ENCODE peak calls at places on chromosome 6, in nine cellular contexts. T is cardiac fibroblast, H is HFF-Myc, C is heart right ventricle, A is PC-3, W is IMR-90, Q is endothelial cell of umbilical vein, V is upper lobe of right lung, U is AG09309. P is an unnamed sample.

GRCh38 chr6:139583420-139583819 is 209.0 kb upstream of the CITED2 start:
- DNase-seq in Q (no peak), V (no peak), H (no peak), A (peak), T (no peak), W (peak), U (no peak), C (no peak), P (no peak)

GRCh38 chr6:80961166-80961565 is 791.3 kb downstream of the TENT5A start:
- DNase-seq in H (no peak), T (no peak), W (no peak), V (no peak), Q (no peak), A (no peak), C (no peak), U (no peak), P (no peak)

GRCh38 chr6:50843842-50844241 is 25.2 kb downstream of the TFAP2B start:
- DNase-seq in V (no peak), T (no peak), A (peak), H (no peak), W (no peak), Q (no peak), C (no peak), U (no peak), P (no peak)

GRCh38 chr6:84428300-84428907 is 201.0 kb upstream of the CEP162 start:
- DNase-seq in A (peak), U (no peak), W (peak), T (peak), C (no peak), H (peak), Q (peak), V (peak), P (peak)

GRCh38 chr6:89301586-89302194 is 13.4 kb downstream of the GABRR2 start:
- DNase-seq in V (no peak), Q (no peak), T (no peak), H (no peak), A (no peak), U (no peak), W (no peak), C (no peak), P (no peak)

GRCh38 chr6:41306187-41306854 is 19.8 kb upstream of the TREM1 start:
- DNase-seq in W (peak), V (no peak), T (peak), C (no peak), H (peak), A (peak), Q (peak), U (no peak), P (no peak)

GRCh38 chr6:68427630-68428029 is 207.5 kb upstream of the ADGRB3 start:
- DNase-seq in W (peak), T (no peak), Q (no peak), U (no peak), C (no peak), H (no peak), A (peak), V (no peak), P (no peak)

GRCh38 chr6:109595998-109596397 is 95.0 kb downstream of the AK9 start:
- DNase-seq in C (no peak), Q (peak), A (peak), U (peak), V (no peak), T (peak), W (peak), H (no peak), P (peak)

GRCh38 chr6:3031857-3032256 is 32.2 kb downstream of the NQO2 start:
- DNase-seq in W (no peak), C (no peak), A (no peak), Q (no peak), T (no peak), H (no peak), U (no peak), V (no peak), P (no peak)

GRCh38 chr6:20001286-20001685 is 164.1 kb downstream of the ID4 start:
- DNase-seq in V (no peak), Q (no peak), T (no peak), W (no peak), H (no peak), A (no peak), C (no peak), U (no peak), P (no peak)

GRCh38 chr6:21279619-21280018 is 313.9 kb upstream of the SOX4 start:
- DNase-seq in H (no peak), T (no peak), V (no peak), A (no peak), U (no peak), Q (no peak), C (no peak), W (no peak), P (no peak)

GRCh38 chr6:167647750-167648470 is 178.8 kb upstream of the AFDN start:
- DNase-seq in H (no peak), U (no peak), A (no peak), T (no peak), Q (no peak), C (no peak), V (no peak), W (no peak), P (no peak)

GRCh38 chr6:24910850-24911712 is 24.7 kb downstream of the RIPOR2 start:
- DNase-seq in A (peak), T (peak), W (peak), C (peak), V (peak), U (no peak), H (no peak), Q (peak), P (no peak)

GRCh38 chr6:35148167-35148741 is 7.1 kb upstream of the TCP11 start:
- DNase-seq in W (peak), T (peak), U (no peak), Q (peak), H (peak), V (no peak), A (peak), C (no peak), P (no peak)

GRCh38 chr6:33993653-33994052 is 152.2 kb downstream of the GRM4 start:
- DNase-seq in V (no peak), A (no peak), T (no peak), W (no peak), Q (no peak), U (no peak), C (no peak), H (no peak), P (no peak)

GRCh38 chr6:166419268-166419667 is 36.5 kb upstream of the MPC1 start:
- DNase-seq in V (peak), A (peak), Q (no peak), U (no peak), W (peak), T (no peak), H (peak), C (no peak), P (no peak)

GRCh38 chr6:81894286-81894685 is 141.8 kb upstream of the TENT5A start:
- DNase-seq in U (peak), V (no peak), A (no peak), T (peak), Q (no peak), C (peak), H (no peak), W (peak), P (no peak)

GRCh38 chr6:169222126-169222525 is 31.5 kb downstream of the THBS2 start:
- DNase-seq in U (no peak), T (no peak), A (no peak), W (no peak), C (no peak), H (no peak), Q (no peak), V (no peak), P (no peak)

GRCh38 chr6:40461643-40462042 is 125.5 kb downstream of the LRFN2 start:
- DNase-seq in T (no peak), W (no peak), A (no peak), H (no peak), V (no peak), U (no peak), Q (no peak), C (no peak), P (no peak)

GRCh38 chr6:145633981-145634627 is 101.2 kb downstream of the EPM2A start:
- DNase-seq in C (peak), U (peak), V (peak), Q (peak), A (peak), H (peak), T (peak), W (peak), P (peak)

GRCh38 chr6:351011-351866 is 40.3 kb upstream of the IRF4 start:
- DNase-seq in V (peak), T (no peak), W (no peak), U (no peak), Q (no peak), H (no peak), A (no peak), C (no peak), P (no peak)

GRCh38 chr6:27866370-27867050 is 45.7 kb downstream of the OR2B2 start:
- DNase-seq in H (peak), C (no peak), A (no peak), W (peak), T (peak), V (no peak), U (no peak), Q (peak), P (no peak)

GRCh38 chr6:147852772-147853171 is 344.3 kb downstream of the SAMD5 start:
- DNase-seq in T (no peak), V (no peak), H (no peak), A (peak), U (no peak), Q (peak), C (no peak), W (peak), P (no peak)

GRCh38 chr6:153150767-153151440 is 19.8 kb upstream of the RGS17 start:
- DNase-seq in C (no peak), H (no peak), Q (no peak), W (no peak), A (no peak), T (no peak), V (no peak), U (no peak), P (no peak)

GRCh38 chr6:19332806-19333460 is 504.2 kb upstream of the ID4 start:
- DNase-seq in C (no peak), W (no peak), T (no peak), H (no peak), V (no peak), A (peak), U (no peak), Q (no peak), P (no peak)

GRCh38 chr6:110951986-110952794 is 6.3 kb upstream of the GTF3C6 start:
- DNase-seq in A (peak), T (peak), W (peak), H (no peak), V (no peak), Q (no peak), U (peak), C (no peak), P (peak)

DNA sequence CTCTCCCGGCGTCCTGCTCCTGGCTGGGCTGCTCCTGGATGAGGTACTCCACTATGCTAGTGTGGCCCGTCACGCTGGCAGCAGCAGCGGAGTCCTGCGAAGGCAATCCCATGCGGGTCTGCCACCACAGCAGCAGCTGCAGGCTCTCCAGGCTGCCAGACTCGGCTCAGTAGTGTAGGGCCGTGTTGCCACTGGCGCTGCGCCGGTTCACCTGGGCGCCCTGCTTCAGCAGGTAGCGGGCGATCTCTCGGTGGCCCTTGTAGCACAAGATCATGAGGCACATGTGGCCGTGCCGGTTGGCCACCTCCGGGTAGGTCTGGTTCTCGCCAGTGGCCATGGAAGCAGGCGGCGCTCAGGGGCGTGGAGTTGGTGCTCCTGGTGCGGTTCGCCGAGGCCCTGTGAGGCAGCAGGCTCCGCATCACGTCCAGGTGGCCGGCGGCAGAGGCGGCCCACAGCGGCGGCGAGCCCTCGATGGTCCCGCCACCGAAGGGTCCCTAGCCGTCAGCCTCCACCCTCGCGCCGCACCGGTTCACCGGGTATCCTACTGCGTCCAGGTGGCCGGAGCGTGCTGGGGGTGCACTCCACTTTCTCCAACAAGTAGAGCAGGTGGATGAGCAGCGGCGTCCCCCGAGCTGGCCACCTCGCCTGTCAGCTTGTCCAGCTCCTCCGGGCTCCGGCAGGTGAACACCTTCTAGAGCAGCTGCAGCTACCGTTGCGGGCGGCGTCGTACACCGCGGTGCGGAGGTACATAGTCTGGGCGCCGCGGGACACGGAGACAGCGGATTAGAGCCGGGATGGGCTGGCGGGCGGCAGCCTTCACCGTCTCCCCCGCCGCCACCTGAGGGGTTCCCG is 19.8 kb downstream of the RFPL4B start:
- DNase-seq in V (no peak), A (no peak), H (no peak), T (no peak), U (no peak), W (no peak), C (no peak), Q (no peak), P (no peak)
- H3K4me3 ChIP-seq in V (no peak), A (no peak), H (no peak), T (no peak), U (no peak), W (no peak), C (no peak), Q (no peak), P (no peak)

GRCh38 chr6:32843979-32844838 is at the start of gene PSMB8:
- DNase-seq in W (peak), U (peak), T (peak), Q (peak), C (peak), A (peak), V (peak), H (peak), P (no peak)
- TF ChIP-seq CTCF in W (peak), U (peak), T (peak), Q (no peak), C (no peak), A (peak), V (peak), H (no peak), P (peak)

DNA sequence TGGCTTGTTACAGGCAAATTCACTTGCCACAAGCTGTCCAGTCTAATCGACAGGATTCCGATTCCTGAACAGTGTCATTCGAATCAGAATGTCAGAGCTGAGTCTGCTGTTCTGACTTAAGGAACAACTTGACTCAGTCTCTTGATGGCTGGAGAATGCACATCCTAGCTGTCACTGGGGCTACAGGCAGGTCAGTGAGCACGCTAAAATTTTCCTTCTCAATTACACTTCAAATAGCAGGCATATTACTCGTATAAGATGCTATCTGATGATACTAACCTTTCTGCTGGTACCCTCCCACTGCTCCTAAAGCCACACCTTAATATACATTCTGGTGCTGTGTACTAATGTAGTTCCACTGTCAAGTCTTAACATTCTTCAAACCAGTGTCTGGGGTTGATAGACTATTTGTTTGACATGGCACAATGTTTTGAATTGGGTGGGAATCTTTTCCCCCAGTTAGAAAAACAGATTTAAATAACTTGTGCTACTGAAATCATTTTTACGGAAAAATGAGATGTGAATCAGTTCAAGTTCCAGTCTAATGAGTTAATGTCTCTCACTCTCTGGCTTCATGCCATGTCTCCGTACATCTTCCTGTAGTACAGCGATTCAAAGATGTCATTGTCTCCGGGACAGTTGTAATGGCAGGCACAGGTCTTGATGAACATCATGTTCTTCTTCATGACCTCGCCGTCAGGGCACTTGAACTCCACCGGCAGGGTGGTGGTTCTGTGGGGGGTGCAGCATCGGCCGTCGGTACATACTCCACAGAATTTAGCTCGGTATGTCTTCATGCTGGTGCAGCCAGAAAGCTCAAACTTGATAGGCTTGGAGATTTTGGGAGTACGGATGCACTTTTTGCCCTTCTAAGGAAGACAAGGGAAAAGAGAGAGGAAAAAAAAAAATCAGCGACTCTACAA is 2.2 kb downstream of the CCN2 start:
- DNase-seq in C (peak), T (peak), V (no peak), Q (peak), A (peak), U (peak), W (peak), H (no peak), P (peak)
- H3K4me3 ChIP-seq in C (peak), T (peak), V (peak), Q (peak), A (peak), U (peak), W (peak), H (peak), P (peak)

DNA sequence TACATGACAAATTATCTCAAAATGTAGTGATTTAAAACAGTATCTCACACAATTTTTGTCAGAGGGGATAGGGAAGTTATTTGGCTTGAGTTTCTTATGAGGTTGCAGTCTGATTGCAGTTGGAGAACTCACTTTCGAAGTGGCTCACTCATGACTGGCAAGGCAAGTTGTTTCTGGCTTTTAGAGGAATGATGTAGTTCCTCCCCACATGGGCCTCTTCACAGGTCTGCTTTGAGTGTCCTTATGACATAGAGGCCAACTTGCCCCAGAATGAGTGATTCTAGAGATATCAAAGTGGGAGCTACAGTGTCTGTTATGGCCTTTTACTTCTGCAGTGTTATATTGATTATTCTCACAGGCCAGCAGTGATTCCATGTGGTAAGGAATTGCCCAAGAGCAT is 6.1 kb downstream of the DOP1A start:
- DNase-seq in U (no peak), H (no peak), T (no peak), W (no peak), Q (no peak), V (no peak), C (no peak), A (no peak), P (no peak)
- TF ChIP-seq CTCF in U (no peak), H (no peak), T (no peak), W (no peak), Q (no peak), V (no peak), C (no peak), A (no peak), P (no peak)

P was measured in AG04449.